ENCODE peak calls at places on chromosomes 5 and 9, in ten cellular contexts. One of them, this sample, is unnamed.

GRCh38 chr9:78097541-78097940 is 65.9 kb upstream of the GNAQ start:
- DNase-seq in fibroblast of the aortic adventitia: no peak
- DNase-seq in astrocyte of the cerebellum: no peak
- DNase-seq in neural progenitor cell: no peak
- DNase-seq in astrocyte: no peak
- DNase-seq in breast epithelium: no peak
- DNase-seq in RWPE1: no peak
- DNase-seq in HFFc6: no peak
- DNase-seq in sigmoid colon: no peak
- DNase-seq in cardiac muscle cell: no peak
- DNase-seq in this sample: no peak

GRCh38 chr5:92371889-92372235 is 988.7 kb upstream of the ARRDC3 start:
- DNase-seq in fibroblast of the aortic adventitia: no peak
- DNase-seq in astrocyte of the cerebellum: no peak
- DNase-seq in neural progenitor cell: no peak
- DNase-seq in astrocyte: peak; percentile 45
- DNase-seq in breast epithelium: no peak
- DNase-seq in RWPE1: no peak
- DNase-seq in HFFc6: no peak
- DNase-seq in sigmoid colon: no peak
- DNase-seq in cardiac muscle cell: no peak
- DNase-seq in this sample: no peak

GRCh38 chr9:94289691-94290090 is 30.6 kb downstream of the ZNF169 start:
- DNase-seq in fibroblast of the aortic adventitia: no peak
- DNase-seq in astrocyte of the cerebellum: no peak
- DNase-seq in neural progenitor cell: no peak
- DNase-seq in astrocyte: no peak
- DNase-seq in breast epithelium: no peak
- DNase-seq in RWPE1: no peak
- DNase-seq in HFFc6: peak; percentile 71
- DNase-seq in sigmoid colon: no peak
- DNase-seq in cardiac muscle cell: no peak
- DNase-seq in this sample: no peak

GRCh38 chr9:36813149-36813548 is 220.9 kb downstream of the PAX5 start:
- DNase-seq in fibroblast of the aortic adventitia: no peak
- DNase-seq in astrocyte of the cerebellum: no peak
- DNase-seq in neural progenitor cell: no peak
- DNase-seq in astrocyte: no peak
- DNase-seq in breast epithelium: no peak
- DNase-seq in RWPE1: no peak
- DNase-seq in HFFc6: no peak
- DNase-seq in sigmoid colon: no peak
- DNase-seq in cardiac muscle cell: no peak
- DNase-seq in this sample: no peak

GRCh38 chr5:32302822-32303754 is 9.7 kb downstream of the MTMR12 start:
- DNase-seq in fibroblast of the aortic adventitia: peak; percentile 33
- DNase-seq in astrocyte of the cerebellum: no peak
- DNase-seq in neural progenitor cell: no peak
- DNase-seq in astrocyte: no peak
- DNase-seq in breast epithelium: no peak
- DNase-seq in RWPE1: no peak
- DNase-seq in HFFc6: no peak
- DNase-seq in sigmoid colon: no peak
- DNase-seq in cardiac muscle cell: no peak
- DNase-seq in this sample: no peak

GRCh38 chr9:38423939-38424843 is at the start of gene IGFBPL1:
- DNase-seq in fibroblast of the aortic adventitia: no peak
- DNase-seq in astrocyte of the cerebellum: no peak
- DNase-seq in neural progenitor cell: peak; percentile 88
- DNase-seq in astrocyte: no peak
- DNase-seq in breast epithelium: no peak
- DNase-seq in RWPE1: peak; percentile 65
- DNase-seq in HFFc6: no peak
- DNase-seq in sigmoid colon: no peak
- DNase-seq in cardiac muscle cell: peak; percentile 79
- DNase-seq in this sample: no peak

GRCh38 chr5:72597456-72597948 is 90.3 kb upstream of the ZNF366 start:
- DNase-seq in fibroblast of the aortic adventitia: peak; percentile 94
- DNase-seq in astrocyte of the cerebellum: peak; percentile 62
- DNase-seq in neural progenitor cell: no peak
- DNase-seq in astrocyte: peak; percentile 95
- DNase-seq in breast epithelium: no peak
- DNase-seq in RWPE1: peak; percentile 60
- DNase-seq in HFFc6: peak; percentile 89
- DNase-seq in sigmoid colon: no peak
- DNase-seq in cardiac muscle cell: peak; percentile 66
- DNase-seq in this sample: peak; percentile 59

GRCh38 chr5:151238303-151238741 is 14.4 kb upstream of the CCDC69 start:
- DNase-seq in fibroblast of the aortic adventitia: no peak
- DNase-seq in astrocyte of the cerebellum: no peak
- DNase-seq in neural progenitor cell: no peak
- DNase-seq in astrocyte: no peak
- DNase-seq in breast epithelium: no peak
- DNase-seq in RWPE1: no peak
- DNase-seq in HFFc6: no peak
- DNase-seq in sigmoid colon: peak; percentile 86
- DNase-seq in cardiac muscle cell: peak; percentile 95
- DNase-seq in this sample: no peak

GRCh38 chr5:147509710-147510651 is at the start of gene DPYSL3:
- DNase-seq in fibroblast of the aortic adventitia: peak; percentile 84
- DNase-seq in astrocyte of the cerebellum: no peak
- DNase-seq in neural progenitor cell: peak; percentile 93
- DNase-seq in astrocyte: peak; percentile 73
- DNase-seq in breast epithelium: peak; percentile 60
- DNase-seq in RWPE1: peak; percentile 44
- DNase-seq in HFFc6: peak; percentile 81
- DNase-seq in sigmoid colon: peak; percentile 94
- DNase-seq in cardiac muscle cell: peak; percentile 86
- DNase-seq in this sample: peak; percentile 56

GRCh38 chr9:85212209-85212608 is 529.5 kb downstream of the AGTPBP1 start:
- DNase-seq in fibroblast of the aortic adventitia: peak; percentile 53
- DNase-seq in astrocyte of the cerebellum: peak; percentile 34
- DNase-seq in neural progenitor cell: no peak
- DNase-seq in astrocyte: peak; percentile 91
- DNase-seq in breast epithelium: no peak
- DNase-seq in RWPE1: peak; percentile 84
- DNase-seq in HFFc6: no peak
- DNase-seq in sigmoid colon: no peak
- DNase-seq in cardiac muscle cell: no peak
- DNase-seq in this sample: no peak

GRCh38 chr5:1029945-1030625 is 21.5 kb downstream of the NKD2 start:
- DNase-seq in fibroblast of the aortic adventitia: no peak
- DNase-seq in astrocyte of the cerebellum: no peak
- DNase-seq in neural progenitor cell: no peak
- DNase-seq in astrocyte: no peak
- DNase-seq in breast epithelium: no peak
- DNase-seq in RWPE1: no peak
- DNase-seq in HFFc6: no peak
- DNase-seq in sigmoid colon: peak; percentile 15
- DNase-seq in cardiac muscle cell: no peak
- DNase-seq in this sample: no peak

DNA sequence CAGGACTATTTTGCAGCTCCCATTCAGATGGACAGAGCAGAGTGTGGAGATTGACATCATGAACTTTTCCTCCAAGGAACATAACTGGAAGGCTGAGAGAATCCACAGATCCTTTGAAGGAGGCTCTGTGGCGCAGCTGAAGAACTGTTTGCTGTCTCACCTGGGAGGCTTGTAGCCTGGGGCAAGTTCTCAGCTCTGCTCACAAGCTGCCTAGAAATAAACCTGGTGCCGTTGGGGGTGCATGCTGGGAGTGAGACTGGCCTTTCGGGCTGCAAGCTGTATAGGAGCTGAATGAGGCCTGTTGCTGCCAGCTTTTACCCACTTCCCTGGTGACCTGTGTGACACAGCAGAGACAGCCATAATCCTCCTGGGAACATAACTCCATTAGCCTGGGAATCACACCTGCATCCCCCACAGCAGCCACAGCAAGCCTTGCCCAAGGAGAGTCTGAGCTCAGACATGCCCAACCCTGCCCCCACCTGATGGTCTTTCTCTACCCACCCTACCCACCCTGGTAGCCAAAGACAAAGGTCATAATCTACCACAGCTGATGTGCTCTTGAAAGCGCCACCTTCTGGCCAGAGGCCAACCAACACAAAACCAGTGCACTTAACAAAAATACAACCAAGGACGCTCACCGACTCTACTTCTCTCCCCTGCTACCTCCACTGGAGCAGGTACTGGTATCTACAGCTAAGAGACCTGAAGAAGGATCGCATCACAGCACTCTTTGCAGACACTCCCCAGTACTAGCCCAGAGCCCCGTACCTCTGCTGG is 205.1 kb upstream of the MRPS30 start:
- DNase-seq in fibroblast of the aortic adventitia: no peak
- DNase-seq in astrocyte of the cerebellum: no peak
- DNase-seq in neural progenitor cell: peak; percentile 30
- DNase-seq in astrocyte: no peak
- DNase-seq in breast epithelium: no peak
- DNase-seq in RWPE1: no peak
- DNase-seq in HFFc6: no peak
- DNase-seq in sigmoid colon: no peak
- DNase-seq in cardiac muscle cell: no peak
- DNase-seq in this sample: no peak
- TF ChIP-seq CTCF in fibroblast of the aortic adventitia: no peak
- TF ChIP-seq CTCF in astrocyte of the cerebellum: no peak
- TF ChIP-seq CTCF in neural progenitor cell: peak; percentile 54
- TF ChIP-seq CTCF in astrocyte: no peak
- TF ChIP-seq CTCF in breast epithelium: no peak
- TF ChIP-seq CTCF in RWPE1: no peak
- TF ChIP-seq CTCF in HFFc6: no peak
- TF ChIP-seq CTCF in sigmoid colon: no peak
- TF ChIP-seq CTCF in cardiac muscle cell: no peak
- TF ChIP-seq CTCF in this sample: peak; percentile 14

GRCh38 chr9:92242779-92243136 is 50.7 kb downstream of the IARS1 start:
- DNase-seq in fibroblast of the aortic adventitia: no peak
- DNase-seq in astrocyte of the cerebellum: no peak
- DNase-seq in neural progenitor cell: no peak
- DNase-seq in astrocyte: no peak
- DNase-seq in breast epithelium: no peak
- DNase-seq in RWPE1: no peak
- DNase-seq in HFFc6: no peak
- DNase-seq in sigmoid colon: no peak
- DNase-seq in cardiac muscle cell: no peak
- DNase-seq in this sample: no peak

GRCh38 chr9:92245005-92245797 is 48.3 kb downstream of the IARS1 start:
- DNase-seq in fibroblast of the aortic adventitia: peak; percentile 66
- DNase-seq in astrocyte of the cerebellum: peak; percentile 12
- DNase-seq in neural progenitor cell: no peak
- DNase-seq in astrocyte: peak; percentile 81
- DNase-seq in breast epithelium: no peak
- DNase-seq in RWPE1: no peak
- DNase-seq in HFFc6: peak; percentile 83
- DNase-seq in sigmoid colon: no peak
- DNase-seq in cardiac muscle cell: no peak
- DNase-seq in this sample: peak; percentile 51

GRCh38 chr9:92236915-92237314 is 56.6 kb downstream of the IARS1 start:
- DNase-seq in fibroblast of the aortic adventitia: no peak
- DNase-seq in astrocyte of the cerebellum: no peak
- DNase-seq in neural progenitor cell: no peak
- DNase-seq in astrocyte: no peak
- DNase-seq in breast epithelium: no peak
- DNase-seq in RWPE1: no peak
- DNase-seq in HFFc6: no peak
- DNase-seq in sigmoid colon: no peak
- DNase-seq in cardiac muscle cell: no peak
- DNase-seq in this sample: no peak

GRCh38 chr9:92247296-92247695 is 46.2 kb downstream of the IARS1 start:
- DNase-seq in fibroblast of the aortic adventitia: no peak
- DNase-seq in astrocyte of the cerebellum: no peak
- DNase-seq in neural progenitor cell: no peak
- DNase-seq in astrocyte: no peak
- DNase-seq in breast epithelium: no peak
- DNase-seq in RWPE1: no peak
- DNase-seq in HFFc6: no peak
- DNase-seq in sigmoid colon: no peak
- DNase-seq in cardiac muscle cell: no peak
- DNase-seq in this sample: no peak

GRCh38 chr9:92242115-92242778 is 51.2 kb downstream of the IARS1 start:
- DNase-seq in fibroblast of the aortic adventitia: peak; percentile 73
- DNase-seq in astrocyte of the cerebellum: peak; percentile 37
- DNase-seq in neural progenitor cell: peak; percentile 43
- DNase-seq in astrocyte: peak; percentile 78
- DNase-seq in breast epithelium: no peak
- DNase-seq in RWPE1: no peak
- DNase-seq in HFFc6: peak; percentile 63
- DNase-seq in sigmoid colon: no peak
- DNase-seq in cardiac muscle cell: peak; percentile 35
- DNase-seq in this sample: peak; percentile 30
- TF ChIP-seq CTCF in fibroblast of the aortic adventitia: peak; percentile 42
- TF ChIP-seq CTCF in astrocyte of the cerebellum: peak; percentile 62
- TF ChIP-seq CTCF in neural progenitor cell: peak; percentile 60
- TF ChIP-seq CTCF in astrocyte: peak; percentile 66
- TF ChIP-seq CTCF in breast epithelium: peak; percentile 14
- TF ChIP-seq CTCF in RWPE1: peak; percentile 32
- TF ChIP-seq CTCF in HFFc6: peak; percentile 80
- TF ChIP-seq CTCF in sigmoid colon: no peak
- TF ChIP-seq CTCF in cardiac muscle cell: peak; percentile 57
- TF ChIP-seq CTCF in this sample: peak; percentile 47

GRCh38 chr5:141402553-141403328 is at the start of gene PCDHGA9:
- DNase-seq in fibroblast of the aortic adventitia: peak; percentile 59
- DNase-seq in astrocyte of the cerebellum: no peak
- DNase-seq in neural progenitor cell: no peak
- DNase-seq in astrocyte: no peak
- DNase-seq in breast epithelium: no peak
- DNase-seq in RWPE1: peak; percentile 47
- DNase-seq in HFFc6: no peak
- DNase-seq in sigmoid colon: no peak
- DNase-seq in cardiac muscle cell: no peak
- DNase-seq in this sample: no peak
- TF ChIP-seq CTCF in fibroblast of the aortic adventitia: peak; percentile 48
- TF ChIP-seq CTCF in astrocyte of the cerebellum: peak; percentile 29
- TF ChIP-seq CTCF in neural progenitor cell: peak; percentile 23
- TF ChIP-seq CTCF in astrocyte: peak; percentile 32
- TF ChIP-seq CTCF in breast epithelium: no peak
- TF ChIP-seq CTCF in RWPE1: peak; percentile 23
- TF ChIP-seq CTCF in HFFc6: peak; percentile 45
- TF ChIP-seq CTCF in sigmoid colon: no peak
- TF ChIP-seq CTCF in cardiac muscle cell: peak; percentile 39
- TF ChIP-seq CTCF in this sample: peak; percentile 36

DNA sequence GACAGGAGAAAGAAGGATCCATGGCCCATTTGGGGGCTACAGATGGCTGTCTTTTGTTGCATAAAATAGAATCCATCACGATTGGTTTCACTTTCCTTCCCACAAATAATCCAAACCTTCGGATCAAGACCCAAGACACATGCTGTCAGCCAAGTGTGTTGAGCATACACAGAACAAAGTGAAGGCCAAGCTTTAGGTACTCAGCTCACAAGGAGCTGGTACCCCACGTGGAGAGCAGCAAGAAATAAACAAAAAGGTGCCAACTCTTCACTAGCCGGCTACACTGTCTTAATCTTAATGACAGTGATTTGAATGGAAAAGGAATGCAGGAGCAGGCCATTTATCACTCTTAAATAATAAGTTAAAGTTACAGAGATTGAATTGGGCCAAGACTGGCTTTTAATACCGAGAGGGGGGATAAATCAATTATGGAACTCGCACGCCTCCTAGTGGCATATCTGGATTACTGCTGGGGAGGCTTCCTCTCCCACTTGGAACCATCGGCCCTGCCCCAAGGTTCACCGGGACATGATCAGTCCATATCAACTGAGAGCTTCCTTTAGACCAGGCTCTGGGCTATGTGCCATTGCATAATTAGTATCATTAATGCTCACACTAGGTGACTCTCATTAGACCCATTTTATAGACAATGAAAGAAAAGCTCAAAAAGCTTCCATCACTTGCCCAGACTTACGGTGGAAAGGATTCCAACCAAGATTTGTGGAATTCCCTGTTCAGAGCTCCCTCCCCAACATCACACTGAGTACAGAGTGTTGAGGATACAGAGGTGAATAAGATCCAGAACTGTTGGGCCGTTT is 94.0 kb downstream of the ACTL7B start:
- DNase-seq in fibroblast of the aortic adventitia: peak; percentile 77
- DNase-seq in astrocyte of the cerebellum: peak; percentile 32
- DNase-seq in neural progenitor cell: peak; percentile 76
- DNase-seq in astrocyte: peak; percentile 13
- DNase-seq in breast epithelium: peak; percentile 60
- DNase-seq in RWPE1: peak; percentile 94
- DNase-seq in HFFc6: peak; percentile 29
- DNase-seq in sigmoid colon: peak; percentile 69
- DNase-seq in cardiac muscle cell: peak; percentile 69
- DNase-seq in this sample: no peak
- TF ChIP-seq CTCF in fibroblast of the aortic adventitia: peak; percentile 92
- TF ChIP-seq CTCF in astrocyte of the cerebellum: peak; percentile 89
- TF ChIP-seq CTCF in neural progenitor cell: peak; percentile 95
- TF ChIP-seq CTCF in astrocyte: peak; percentile 92
- TF ChIP-seq CTCF in breast epithelium: peak; percentile 84
- TF ChIP-seq CTCF in RWPE1: peak; percentile 99
- TF ChIP-seq CTCF in HFFc6: peak; percentile 95
- TF ChIP-seq CTCF in sigmoid colon: peak; percentile 80
- TF ChIP-seq CTCF in cardiac muscle cell: peak; percentile 85
- TF ChIP-seq CTCF in this sample: peak; percentile 84